ENCODE peak calls at places on chromosome 20, in four cellular contexts. F is H1, E is IMR-90, M is mesendoderm. Z is an unnamed sample.

GRCh38 chr20:36969478-36970186 is 18.1 kb upstream of the SAMHD1 start:
- DNase-seq in E (no peak), M (no peak), F (no peak), Z (no peak)

GRCh38 chr20:13231031-13231752 is 10.1 kb downstream of the ISM1 start:
- DNase-seq in E (peak), M (peak), F (no peak), Z (no peak)

GRCh38 chr20:32358883-32359632 is 927 bp downstream of the ASXL1 start:
- DNase-seq in M (peak), F (peak), E (peak), Z (peak)

GRCh38 chr20:58810116-58810878 is 40.4 kb downstream of the GNAS-AS1 start:
- DNase-seq in F (no peak), M (no peak), E (peak), Z (no peak)

GRCh38 chr20:38109657-38110524 is 55.2 kb downstream of the TGM2 start:
- DNase-seq in F (no peak), M (peak), E (peak), Z (no peak)

GRCh38 chr20:49979030-49979832 is 3.5 kb upstream of the SNAI1 start:
- DNase-seq in F (no peak), E (no peak), M (peak), Z (peak)

GRCh38 chr20:10609276-10609675 is 64.5 kb downstream of the JAG1 start:
- DNase-seq in M (no peak), F (no peak), E (peak), Z (no peak)

GRCh38 chr20:43576108-43576507 is 14.6 kb upstream of the IFT52 start:
- DNase-seq in E (no peak), F (no peak), M (no peak), Z (no peak)

GRCh38 chr20:32709528-32710121 is 33.6 kb downstream of the COMMD7 start:
- DNase-seq in E (peak), F (no peak), M (no peak), Z (no peak)

GRCh38 chr20:40760399-40760798 is 71.4 kb upstream of the MAFB start:
- DNase-seq in F (no peak), M (no peak), E (no peak), Z (no peak)

GRCh38 chr20:46251211-46251673 is 57.1 kb downstream of the CDH22 start:
- DNase-seq in E (no peak), F (no peak), M (peak), Z (peak)

GRCh38 chr20:45959126-45959525 is 12.9 kb downstream of the ZNF335 start:
- DNase-seq in M (no peak), E (no peak), F (no peak), Z (peak)

GRCh38 chr20:22374678-22375590 is 209.4 kb downstream of the FOXA2 start:
- DNase-seq in E (no peak), F (no peak), M (no peak), Z (no peak)

GRCh38 chr20:61817575-61817974 is 248.1 kb downstream of the TAF4 start:
- DNase-seq in M (no peak), F (no peak), E (no peak), Z (no peak)

GRCh38 chr20:32040142-32040953 is 11.7 kb upstream of the HCK start:
- DNase-seq in M (no peak), F (no peak), E (no peak), Z (no peak)

GRCh38 chr20:40494238-40494637 is 194.8 kb downstream of the MAFB start:
- DNase-seq in F (no peak), M (no peak), E (no peak), Z (no peak)

GRCh38 chr20:37935435-37935834 is 32.5 kb downstream of the VSTM2L start:
- DNase-seq in M (no peak), E (no peak), F (no peak), Z (no peak)

GRCh38 chr20:18754030-18754659 is 59.4 kb upstream of the SCP2D1 start:
- DNase-seq in M (no peak), E (peak), F (no peak), Z (no peak)

GRCh38 chr20:41222703-41223102 is 85.4 kb downstream of the PLCG1 start:
- DNase-seq in E (peak), F (no peak), M (no peak), Z (no peak)

GRCh38 chr20:57663681-57664451 is 43.6 kb upstream of the ZBP1 start:
- DNase-seq in M (no peak), E (no peak), F (no peak), Z (no peak)

GRCh38 chr20:22617160-22617559 is 32.8 kb upstream of the FOXA2 start:
- DNase-seq in E (no peak), F (no peak), M (no peak), Z (no peak)

GRCh38 chr20:57772349-57772964 is 62.6 kb upstream of the PMEPA1 start:
- DNase-seq in M (peak), E (peak), F (peak), Z (peak)

GRCh38 chr20:14879020-14879697 is 541.7 kb upstream of the FLRT3 start:
- DNase-seq in M (no peak), E (peak), F (no peak), Z (no peak)

GRCh38 chr20:4369798-4370124 is 351.9 kb upstream of the PRND start:
- DNase-seq in E (no peak), F (no peak), M (no peak), Z (no peak)

GRCh38 chr20:6566821-6567220 is 200.7 kb upstream of the BMP2 start:
- DNase-seq in F (no peak), E (peak), M (no peak), Z (no peak)

GRCh38 chr20:25220021-25220730 is 24.7 kb downstream of the ENTPD6 start:
- DNase-seq in E (no peak), M (no peak), F (no peak), Z (no peak)

GRCh38 chr20:38829296-38829875 is 23.9 kb downstream of the PPP1R16B start:
- DNase-seq in E (no peak), M (no peak), F (no peak), Z (no peak)

GRCh38 chr20:37533154-37533715 is 5.6 kb upstream of the BLCAP start:
- DNase-seq in E (no peak), M (no peak), F (no peak), Z (peak)

GRCh38 chr20:19775353-19776201 is 17.5 kb downstream of the RIN2 start:
- DNase-seq in F (no peak), E (no peak), M (no peak), Z (no peak)

GRCh38 chr20:19773471-19773870 is 15.4 kb downstream of the RIN2 start:
- DNase-seq in F (no peak), M (no peak), E (no peak), Z (no peak)

GRCh38 chr20:19777311-19777710 is 19.3 kb downstream of the RIN2 start:
- DNase-seq in E (no peak), F (no peak), M (no peak), Z (no peak)

GRCh38 chr20:19771031-19771430 is 13.0 kb downstream of the RIN2 start:
- DNase-seq in M (no peak), F (no peak), E (no peak), Z (no peak)

GRCh38 chr20:19774086-19774933 is 16.3 kb downstream of the RIN2 start:
- DNase-seq in E (no peak), F (no peak), M (peak), Z (no peak)
- H3K56ac ChIP-seq in E (no peak), F (no peak), M (no peak), Z (no peak)

GRCh38 chr20:44911264-44911921 is 1.5 kb downstream of the PABPC1L start:
- DNase-seq in F (peak), E (peak), M (peak), Z (peak)
- H3K56ac ChIP-seq in F (no peak), E (no peak), M (peak), Z (no peak)

GRCh38 chr20:62899633-62900051 is 26.7 kb downstream of the DIDO1 start:
- DNase-seq in M (peak), E (no peak), F (no peak), Z (no peak)
- H3K56ac ChIP-seq in M (peak), E (no peak), F (no peak), Z (no peak)

GRCh38 chr20:642398-643174 is 10.4 kb downstream of the SRXN1 start:
- DNase-seq in M (no peak), E (no peak), F (no peak), Z (peak)
- H3K56ac ChIP-seq in M (no peak), E (peak), F (no peak), Z (no peak)

Z was measured in H9.